ENCODE peak calls at places on chromosomes 1 and 21, in ten cellular contexts. H is NCI-H1105 treated with DMSO at 0.1 percent for 48 hours; E is cardiac fibroblast; G is GM12865; A is aorta; R is stimulated activated CD4-positive, alpha-beta T cell treated with anti-CD3 and anti-CD28 coated beads, Interleukin-2, amount 100 ng/mL, for 48 hours; B is activated CD4-positive, alpha-beta T cell treated with anti-CD3 and anti-CD28 coated beads, Interleukin-2, amount 50 U/mL, for 1 hour; L is RCC 7860; V is fibroblast of mammary gland; K is GM20000. N is an unnamed sample.

GRCh38 chr1:96370752-96371151 is 350.8 kb upstream of the PTBP2 start:
- DNase-seq in K (no peak), L (peak; percentile 67), B (no peak), G (no peak), V (peak; percentile 91), R (no peak), A (no peak), H (no peak), E (peak; percentile 93), N (no peak)

GRCh38 chr1:36400825-36401601 is 3.3 kb upstream of the LSM10 start:
- DNase-seq in V (peak; percentile 87), L (no peak), B (no peak), G (peak; percentile 92), K (peak; percentile 46), E (peak; percentile 41), R (no peak), A (peak; percentile 94), H (no peak), N (peak; percentile 98)

GRCh38 chr1:192747305-192747704 is 61.5 kb upstream of the RGS2 start:
- DNase-seq in H (no peak), L (peak; percentile 65), R (no peak), B (no peak), K (no peak), G (no peak), V (peak; percentile 77), A (no peak), E (peak; percentile 42), N (no peak)

GRCh38 chr1:205382561-205382960 is 25.8 kb upstream of the KLHDC8A start:
- DNase-seq in H (no peak), V (no peak), B (no peak), A (no peak), R (no peak), G (no peak), L (no peak), K (no peak), E (no peak), N (no peak)

GRCh38 chr1:192573499-192573898 is 2.1 kb upstream of the RGS1 start:
- DNase-seq in R (no peak), E (no peak), A (no peak), L (no peak), G (no peak), B (no peak), H (no peak), K (no peak), V (peak; percentile 75), N (no peak)

GRCh38 chr1:246476771-246477170 is 30.3 kb downstream of the SMYD3 start:
- DNase-seq in L (no peak), G (no peak), H (no peak), A (no peak), B (no peak), V (peak; percentile 15), R (no peak), K (no peak), E (no peak), N (no peak)

GRCh38 chr1:30872948-30873263 is 35.7 kb downstream of the SDC3 start:
- DNase-seq in L (no peak), H (no peak), R (no peak), K (no peak), G (no peak), A (no peak), B (no peak), V (peak; percentile 13), E (peak; percentile 20), N (no peak)

GRCh38 chr1:197841158-197841557 is 61.3 kb upstream of the C1orf53 start:
- DNase-seq in K (no peak), R (no peak), L (no peak), E (no peak), V (no peak), B (no peak), H (no peak), G (no peak), A (no peak), N (no peak)

GRCh38 chr1:91737650-91738049 is 148.3 kb downstream of the TGFBR3 start:
- DNase-seq in A (no peak), G (no peak), B (no peak), L (no peak), V (no peak), E (no peak), K (no peak), H (no peak), R (no peak), N (no peak)

GRCh38 chr1:74236440-74236839 is 1.3 kb downstream of the TNNI3K start:
- DNase-seq in R (no peak), V (no peak), K (no peak), H (no peak), A (no peak), L (no peak), B (no peak), G (no peak), E (no peak), N (no peak)

GRCh38 chr1:1619917-1620361 is 4.6 kb downstream of the MIB2 start:
- DNase-seq in E (no peak), L (no peak), G (no peak), R (no peak), A (peak; percentile 45), B (no peak), K (no peak), V (no peak), H (no peak), N (no peak)

GRCh38 chr1:10663668-10664035 is 132.8 kb downstream of the CASZ1 start:
- DNase-seq in E (peak; percentile 34), H (no peak), G (no peak), L (no peak), A (peak; percentile 75), B (no peak), R (no peak), K (no peak), V (no peak), N (peak; percentile 88)

GRCh38 chr1:111402083-111402482 is 25.5 kb downstream of the OVGP1 start:
- DNase-seq in H (no peak), K (no peak), L (no peak), R (peak; percentile 11), B (no peak), A (no peak), E (no peak), G (no peak), V (no peak), N (peak; percentile 1)

GRCh38 chr1:97186381-97186780 is 464.8 kb downstream of the PTBP2 start:
- DNase-seq in H (no peak), A (no peak), L (no peak), K (no peak), B (no peak), E (no peak), R (no peak), V (peak; percentile 22), G (peak; percentile 24), N (no peak)

GRCh38 chr1:6491480-6491962 is at the start of gene PLEKHG5:
- DNase-seq in E (peak; percentile 47), H (no peak), A (no peak), B (no peak), G (no peak), V (peak; percentile 68), K (no peak), R (no peak), L (peak; percentile 92), N (peak; percentile 94)

GRCh38 chr1:110559157-110559556 is 40.2 kb upstream of the KCNA10 start:
- DNase-seq in B (no peak), R (no peak), H (no peak), L (peak; percentile 46), E (no peak), A (no peak), V (no peak), G (no peak), K (no peak), N (no peak)

GRCh38 chr1:67597336-67597735 is 87.7 kb upstream of the GADD45A start:
- DNase-seq in R (no peak), G (no peak), E (no peak), B (no peak), V (no peak), A (no peak), L (no peak), K (no peak), H (peak; percentile 16), N (no peak)

GRCh38 chr1:27568247-27569087 is 35.5 kb downstream of the AHDC1 start:
- DNase-seq in K (peak; percentile 99), G (peak; percentile 93), A (peak; percentile 96), R (peak; percentile 91), L (peak; percentile 83), H (peak; percentile 93), V (peak; percentile 86), E (peak; percentile 94), B (peak; percentile 91), N (peak; percentile 99)

GRCh38 chr21:41834252-41834925 is 44.8 kb downstream of the PRDM15 start:
- DNase-seq in V (no peak), R (no peak), G (no peak), B (no peak), L (no peak), A (peak; percentile 24), K (no peak), E (no peak), H (no peak), N (no peak)

GRCh38 chr1:52792002-52792401 is 50.6 kb upstream of the ZYG11A start:
- DNase-seq in B (no peak), E (no peak), R (no peak), K (no peak), L (no peak), A (no peak), V (peak; percentile 11), G (no peak), H (no peak), N (no peak)

GRCh38 chr1:53502641-53503432 is 43.6 kb downstream of the DMRTB1 start:
- DNase-seq in K (no peak), E (no peak), L (no peak), B (no peak), A (peak; percentile 22), G (no peak), V (no peak), R (no peak), H (no peak), N (no peak)

GRCh38 chr1:115107501-115108260 is 18.4 kb upstream of the TSPAN2 start:
- DNase-seq in L (no peak), R (no peak), K (no peak), H (no peak), E (peak; percentile 69), B (no peak), V (peak; percentile 73), G (no peak), A (no peak), N (no peak)

GRCh38 chr1:245234217-245235120 is 79.7 kb downstream of the KIF26B start:
- DNase-seq in V (no peak), H (no peak), K (no peak), B (no peak), R (no peak), E (peak; percentile 16), A (no peak), G (no peak), L (no peak), N (peak; percentile 83)

GRCh38 chr1:161382214-161383019 is 14.7 kb upstream of the CFAP126 start:
- DNase-seq in V (peak; percentile 98), A (no peak), E (peak; percentile 85), K (peak; percentile 45), R (no peak), H (peak; percentile 77), G (peak; percentile 66), L (peak; percentile 57), B (no peak), N (no peak)

GRCh38 chr1:225548140-225548857 is 104.6 kb downstream of the ENAH start:
- DNase-seq in B (no peak), K (no peak), E (no peak), V (peak; percentile 28), R (no peak), G (no peak), A (no peak), H (no peak), L (no peak), N (no peak)

GRCh38 chr21:33947451-33948095 is 32.0 kb upstream of the ATP5PO start:
- DNase-seq in R (peak; percentile 67), B (peak; percentile 78), H (peak; percentile 71), A (peak; percentile 90), K (peak; percentile 73), E (peak; percentile 95), V (peak; percentile 98), G (peak; percentile 90), L (peak; percentile 95), N (peak; percentile 97)

GRCh38 chr21:34691396-34692032 is 22.7 kb downstream of the CLIC6 start:
- DNase-seq in H (no peak), B (no peak), K (no peak), L (no peak), G (no peak), A (no peak), E (no peak), R (no peak), V (no peak), N (no peak)

GRCh38 chr1:2921970-2922686 is 99.1 kb upstream of the ACTRT2 start:
- DNase-seq in A (no peak), K (peak; percentile 67), E (no peak), R (peak; percentile 57), H (no peak), V (no peak), L (no peak), G (peak; percentile 4), B (peak; percentile 24), N (no peak)